ENCODE peak calls at places on chromosomes 3 and 15, in seven cellular contexts. One of them, this sample, is unnamed.

GRCh38 chr3:113243846-113244245 is 32.5 kb downstream of the BOC start:
- DNase-seq in adrenal gland: no peak
- DNase-seq in heart left ventricle: no peak
- DNase-seq in lower leg skin: no peak
- DNase-seq in spleen: no peak
- DNase-seq in GM12891: no peak
- DNase-seq in A549: no peak
- DNase-seq in this sample: no peak

GRCh38 chr3:152087153-152087552 is 181.6 kb upstream of the MBNL1 start:
- DNase-seq in adrenal gland: no peak
- DNase-seq in heart left ventricle: no peak
- DNase-seq in lower leg skin: no peak
- DNase-seq in spleen: no peak
- DNase-seq in GM12891: no peak
- DNase-seq in A549: no peak
- DNase-seq in this sample: no peak

GRCh38 chr15:61996056-61996635 is 64.1 kb downstream of the VPS13C start:
- DNase-seq in adrenal gland: no peak
- DNase-seq in heart left ventricle: no peak
- DNase-seq in lower leg skin: no peak
- DNase-seq in spleen: no peak
- DNase-seq in GM12891: no peak
- DNase-seq in A549: no peak
- DNase-seq in this sample: no peak

GRCh38 chr15:55742927-55743614 is at the start of gene PRTG:
- DNase-seq in adrenal gland: peak; percentile 78
- DNase-seq in heart left ventricle: peak; percentile 82
- DNase-seq in lower leg skin: no peak
- DNase-seq in spleen: peak; percentile 70
- DNase-seq in GM12891: peak; percentile 41
- DNase-seq in A549: peak; percentile 74
- DNase-seq in this sample: peak; percentile 91

GRCh38 chr3:74978684-74979083 is 364.2 kb upstream of the CNTN3 start:
- DNase-seq in adrenal gland: no peak
- DNase-seq in heart left ventricle: no peak
- DNase-seq in lower leg skin: no peak
- DNase-seq in spleen: no peak
- DNase-seq in GM12891: no peak
- DNase-seq in A549: no peak
- DNase-seq in this sample: no peak

GRCh38 chr15:55858661-55859060 is 115.7 kb upstream of the PRTG start:
- DNase-seq in adrenal gland: no peak
- DNase-seq in heart left ventricle: no peak
- DNase-seq in lower leg skin: no peak
- DNase-seq in spleen: no peak
- DNase-seq in GM12891: no peak
- DNase-seq in A549: no peak
- DNase-seq in this sample: no peak

GRCh38 chr3:128845119-128845518 is 34.3 kb upstream of the ACAD9 start:
- DNase-seq in adrenal gland: no peak
- DNase-seq in heart left ventricle: no peak
- DNase-seq in lower leg skin: no peak
- DNase-seq in spleen: no peak
- DNase-seq in GM12891: no peak
- DNase-seq in A549: no peak
- DNase-seq in this sample: no peak

GRCh38 chr3:141306922-141307321 is 61.4 kb upstream of the ZBTB38 start:
- DNase-seq in adrenal gland: no peak
- DNase-seq in heart left ventricle: no peak
- DNase-seq in lower leg skin: no peak
- DNase-seq in spleen: no peak
- DNase-seq in GM12891: no peak
- DNase-seq in A549: no peak
- DNase-seq in this sample: peak; percentile 25

GRCh38 chr15:91578511-91578910 is 275.0 kb upstream of the SLCO3A1 start:
- DNase-seq in adrenal gland: no peak
- DNase-seq in heart left ventricle: no peak
- DNase-seq in lower leg skin: no peak
- DNase-seq in spleen: no peak
- DNase-seq in GM12891: no peak
- DNase-seq in A549: no peak
- DNase-seq in this sample: no peak

GRCh38 chr3:124780356-124780755 is 50.1 kb downstream of the UMPS start:
- DNase-seq in adrenal gland: no peak
- DNase-seq in heart left ventricle: peak; percentile 86
- DNase-seq in lower leg skin: peak; percentile 95
- DNase-seq in spleen: no peak
- DNase-seq in GM12891: no peak
- DNase-seq in A549: no peak
- DNase-seq in this sample: peak; percentile 62

GRCh38 chr15:60704129-60704528 is 225.2 kb upstream of the ICE2 start:
- DNase-seq in adrenal gland: no peak
- DNase-seq in heart left ventricle: no peak
- DNase-seq in lower leg skin: no peak
- DNase-seq in spleen: no peak
- DNase-seq in GM12891: no peak
- DNase-seq in A549: no peak
- DNase-seq in this sample: peak; percentile 53

GRCh38 chr3:138009476-138010272 is at the start of gene CLDN18:
- DNase-seq in adrenal gland: no peak
- DNase-seq in heart left ventricle: no peak
- DNase-seq in lower leg skin: no peak
- DNase-seq in spleen: no peak
- DNase-seq in GM12891: no peak
- DNase-seq in A549: no peak
- DNase-seq in this sample: peak; percentile 62

GRCh38 chr3:14849831-14850230 is 31.1 kb downstream of the FGD5 start:
- DNase-seq in adrenal gland: no peak
- DNase-seq in heart left ventricle: peak; percentile 41
- DNase-seq in lower leg skin: no peak
- DNase-seq in spleen: no peak
- DNase-seq in GM12891: no peak
- DNase-seq in A549: no peak
- DNase-seq in this sample: no peak

GRCh38 chr3:30970183-30970582 is 75.7 kb upstream of the GADL1 start:
- DNase-seq in adrenal gland: no peak
- DNase-seq in heart left ventricle: no peak
- DNase-seq in lower leg skin: no peak
- DNase-seq in spleen: no peak
- DNase-seq in GM12891: no peak
- DNase-seq in A549: no peak
- DNase-seq in this sample: no peak

GRCh38 chr3:52171577-52172261 is 17.5 kb upstream of the POC1A start:
- DNase-seq in adrenal gland: no peak
- DNase-seq in heart left ventricle: no peak
- DNase-seq in lower leg skin: no peak
- DNase-seq in spleen: peak; percentile 23
- DNase-seq in GM12891: no peak
- DNase-seq in A549: peak; percentile 33
- DNase-seq in this sample: no peak

GRCh38 chr15:44716983-44717602 is 5.8 kb downstream of the B2M start:
- DNase-seq in adrenal gland: no peak
- DNase-seq in heart left ventricle: no peak
- DNase-seq in lower leg skin: no peak
- DNase-seq in spleen: no peak
- DNase-seq in GM12891: no peak
- DNase-seq in A549: no peak
- DNase-seq in this sample: no peak

GRCh38 chr15:44720460-44721185 is 9.3 kb downstream of the B2M start:
- DNase-seq in adrenal gland: no peak
- DNase-seq in heart left ventricle: no peak
- DNase-seq in lower leg skin: no peak
- DNase-seq in spleen: no peak
- DNase-seq in GM12891: no peak
- DNase-seq in A549: no peak
- DNase-seq in this sample: no peak

GRCh38 chr15:44718180-44718926 is 7.0 kb downstream of the B2M start:
- DNase-seq in adrenal gland: no peak
- DNase-seq in heart left ventricle: no peak
- DNase-seq in lower leg skin: no peak
- DNase-seq in spleen: no peak
- DNase-seq in GM12891: no peak
- DNase-seq in A549: no peak
- DNase-seq in this sample: no peak

GRCh38 chr15:44718927-44719292 is 7.6 kb downstream of the B2M start:
- DNase-seq in adrenal gland: no peak
- DNase-seq in heart left ventricle: no peak
- DNase-seq in lower leg skin: no peak
- DNase-seq in spleen: no peak
- DNase-seq in GM12891: no peak
- DNase-seq in A549: no peak
- DNase-seq in this sample: no peak

DNA sequence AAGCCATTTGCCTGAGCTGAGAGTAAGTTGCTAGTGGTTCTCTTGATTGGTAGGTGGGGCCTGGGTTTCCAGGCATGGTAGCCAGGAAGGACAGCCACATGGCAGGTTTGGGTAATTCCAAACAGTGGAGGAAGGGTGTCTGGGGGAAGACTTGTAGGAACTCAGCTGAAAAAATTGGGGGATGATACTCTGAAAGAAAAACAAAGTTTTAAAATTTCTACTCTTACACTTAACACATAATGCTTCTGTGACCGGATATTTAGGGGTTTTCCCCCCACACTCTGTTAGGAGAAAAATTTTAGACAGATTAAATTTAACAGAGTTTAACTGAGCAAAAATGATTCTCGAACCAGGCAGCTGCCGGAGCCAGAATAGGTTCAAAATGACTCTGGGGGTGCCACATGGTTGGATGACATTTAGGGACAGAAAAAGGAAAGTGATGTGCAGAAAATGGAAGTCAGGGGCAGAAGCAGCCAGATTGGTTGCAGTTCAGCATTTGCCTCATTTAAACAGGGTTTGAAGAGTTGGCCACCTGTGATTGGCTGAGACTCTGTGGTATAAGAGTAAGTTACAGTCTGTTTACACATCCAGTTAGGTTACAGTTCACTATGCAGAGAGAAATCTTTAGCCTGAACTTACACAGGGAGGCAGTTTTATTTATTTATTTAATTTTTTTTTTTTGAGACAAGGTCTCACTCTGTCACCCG is 8.1 kb downstream of the B2M start:
- DNase-seq in adrenal gland: no peak
- DNase-seq in heart left ventricle: no peak
- DNase-seq in lower leg skin: no peak
- DNase-seq in spleen: no peak
- DNase-seq in GM12891: no peak
- DNase-seq in A549: no peak
- DNase-seq in this sample: no peak
- TF ChIP-seq POLR2A in adrenal gland: no peak
- TF ChIP-seq POLR2A in heart left ventricle: no peak
- TF ChIP-seq POLR2A in lower leg skin: no peak
- TF ChIP-seq POLR2A in spleen: no peak
- TF ChIP-seq POLR2A in GM12891: peak; percentile 98
- TF ChIP-seq POLR2A in A549: no peak
- TF ChIP-seq POLR2A in this sample: no peak

GRCh38 chr15:46386356-46386755 is 751.5 kb downstream of the SQOR start:
- DNase-seq in adrenal gland: no peak
- DNase-seq in heart left ventricle: no peak
- DNase-seq in lower leg skin: no peak
- DNase-seq in spleen: no peak
- DNase-seq in GM12891: no peak
- DNase-seq in A549: no peak
- DNase-seq in this sample: no peak
- TF ChIP-seq POLR2A in adrenal gland: no peak
- TF ChIP-seq POLR2A in heart left ventricle: no peak
- TF ChIP-seq POLR2A in lower leg skin: no peak
- TF ChIP-seq POLR2A in spleen: no peak
- TF ChIP-seq POLR2A in GM12891: no peak
- TF ChIP-seq POLR2A in A549: no peak
- TF ChIP-seq POLR2A in this sample: no peak

GRCh38 chr3:134904333-134904771 is 109.3 kb downstream of the EPHB1 start:
- DNase-seq in adrenal gland: no peak
- DNase-seq in heart left ventricle: no peak
- DNase-seq in lower leg skin: peak; percentile 48
- DNase-seq in spleen: peak; percentile 50
- DNase-seq in GM12891: peak; percentile 62
- DNase-seq in A549: no peak
- DNase-seq in this sample: peak; percentile 19

GRCh38 chr3:134911611-134912604 is 116.8 kb downstream of the EPHB1 start:
- DNase-seq in adrenal gland: no peak
- DNase-seq in heart left ventricle: no peak
- DNase-seq in lower leg skin: peak; percentile 60
- DNase-seq in spleen: peak; percentile 62
- DNase-seq in GM12891: no peak
- DNase-seq in A549: no peak
- DNase-seq in this sample: no peak

GRCh38 chr3:134905647-134905935 is 110.5 kb downstream of the EPHB1 start:
- DNase-seq in adrenal gland: no peak
- DNase-seq in heart left ventricle: no peak
- DNase-seq in lower leg skin: peak; percentile 32
- DNase-seq in spleen: no peak
- DNase-seq in GM12891: no peak
- DNase-seq in A549: no peak
- DNase-seq in this sample: no peak

GRCh38 chr3:134904796-134905646 is 110.0 kb downstream of the EPHB1 start:
- DNase-seq in adrenal gland: no peak
- DNase-seq in heart left ventricle: no peak
- DNase-seq in lower leg skin: peak; percentile 76
- DNase-seq in spleen: peak; percentile 30
- DNase-seq in GM12891: no peak
- DNase-seq in A549: no peak
- DNase-seq in this sample: peak; percentile 75

DNA sequence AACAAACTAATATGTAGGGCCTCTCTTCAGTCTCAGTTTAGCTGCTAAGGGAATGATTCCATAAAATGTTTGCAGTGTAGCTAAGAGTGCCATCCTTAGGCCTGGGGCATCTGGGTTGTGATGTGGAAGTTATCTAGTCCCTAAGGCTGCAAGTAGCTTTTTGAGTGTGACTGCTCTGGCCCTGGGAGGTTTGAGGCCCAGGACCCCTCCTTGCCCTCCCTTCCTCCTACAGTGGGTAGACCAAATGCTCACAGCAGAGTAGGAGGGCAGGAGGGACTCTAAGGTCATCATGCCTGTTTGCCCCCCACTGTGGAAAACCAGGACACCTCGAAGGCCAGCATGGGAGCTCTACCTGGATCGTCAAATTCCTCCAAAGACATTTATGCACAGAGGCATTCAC is 115.0 kb downstream of the EPHB1 start:
- DNase-seq in adrenal gland: no peak
- DNase-seq in heart left ventricle: no peak
- DNase-seq in lower leg skin: peak; percentile 36
- DNase-seq in spleen: peak; percentile 13
- DNase-seq in GM12891: no peak
- DNase-seq in A549: no peak
- DNase-seq in this sample: no peak
- TF ChIP-seq POLR2A in adrenal gland: no peak
- TF ChIP-seq POLR2A in heart left ventricle: no peak
- TF ChIP-seq POLR2A in lower leg skin: no peak
- TF ChIP-seq POLR2A in spleen: no peak
- TF ChIP-seq POLR2A in GM12891: no peak
- TF ChIP-seq POLR2A in A549: no peak
- TF ChIP-seq POLR2A in this sample: no peak

GRCh38 chr15:89852342-89853005 is 37.8 kb upstream of the ANPEP start:
- DNase-seq in adrenal gland: no peak
- DNase-seq in heart left ventricle: no peak
- DNase-seq in lower leg skin: no peak
- DNase-seq in spleen: no peak
- DNase-seq in GM12891: no peak
- DNase-seq in A549: no peak
- DNase-seq in this sample: no peak
- TF ChIP-seq POLR2A in adrenal gland: no peak
- TF ChIP-seq POLR2A in heart left ventricle: no peak
- TF ChIP-seq POLR2A in lower leg skin: no peak
- TF ChIP-seq POLR2A in spleen: no peak
- TF ChIP-seq POLR2A in GM12891: no peak
- TF ChIP-seq POLR2A in A549: no peak
- TF ChIP-seq POLR2A in this sample: no peak

GRCh38 chr15:72222433-72222832 is 8.6 kb downstream of the PKM start:
- DNase-seq in adrenal gland: peak; percentile 92
- DNase-seq in heart left ventricle: peak; percentile 83
- DNase-seq in lower leg skin: peak; percentile 89
- DNase-seq in spleen: no peak
- DNase-seq in GM12891: no peak
- DNase-seq in A549: peak; percentile 95
- DNase-seq in this sample: no peak
- TF ChIP-seq POLR2A in adrenal gland: peak; percentile 80
- TF ChIP-seq POLR2A in heart left ventricle: no peak
- TF ChIP-seq POLR2A in lower leg skin: no peak
- TF ChIP-seq POLR2A in spleen: no peak
- TF ChIP-seq POLR2A in GM12891: peak; percentile 50
- TF ChIP-seq POLR2A in A549: no peak
- TF ChIP-seq POLR2A in this sample: no peak

This sample was measured in thyroid gland.